ENCODE peak calls at places on chromosomes 7 and 10, in ten cellular contexts. N, R, C, S, B, A, U, F, P and T are unnamed samples.

GRCh38 chr10:119341236-119342016 is 134.1 kb downstream of the GRK5 start:
- DNase-seq in R (peak; percentile 67), F (no peak), A (no peak), B (no peak), U (no peak), S (peak; percentile 21), P (peak; percentile 85), N (peak; percentile 74), C (peak; percentile 39), T (no peak)

GRCh38 chr10:87656431-87657072 is 3.1 kb upstream of the PAPSS2 start:
- DNase-seq in C (no peak), B (no peak), P (peak; percentile 49), A (no peak), F (no peak), U (no peak), R (peak; percentile 19), S (no peak), N (no peak), T (no peak)

GRCh38 chr7:116786791-116787443 is 75.5 kb upstream of the CAPZA2 start:
- DNase-seq in A (no peak), F (no peak), U (no peak), P (peak; percentile 63), S (no peak), R (no peak), N (no peak), C (no peak), B (no peak), T (no peak)

GRCh38 chr10:12050528-12050927 is 7.9 kb upstream of the UPF2 start:
- DNase-seq in P (no peak), B (no peak), A (no peak), C (no peak), F (no peak), U (no peak), N (no peak), S (no peak), R (no peak), T (no peak)

GRCh38 chr10:34666008-34666700 is 148.9 kb downstream of the PARD3 start:
- DNase-seq in C (no peak), P (peak; percentile 96), U (peak; percentile 47), B (no peak), R (peak; percentile 56), N (peak; percentile 93), F (peak; percentile 46), S (no peak), A (peak; percentile 69), T (no peak)

GRCh38 chr7:101466871-101467270 is 104.2 kb downstream of the COL26A1 start:
- DNase-seq in C (no peak), A (no peak), R (no peak), N (no peak), S (no peak), F (no peak), P (no peak), U (no peak), B (no peak), T (no peak)

GRCh38 chr10:21926949-21927348 is 76.6 kb downstream of the DNAJC1 start:
- DNase-seq in F (no peak), S (no peak), C (no peak), B (no peak), A (peak; percentile 89), N (peak; percentile 97), P (peak; percentile 98), R (peak; percentile 17), U (no peak), T (no peak)

GRCh38 chr7:80088705-80089104 is 45.9 kb upstream of the GNAI1 start:
- DNase-seq in P (peak; percentile 81), R (no peak), B (no peak), C (no peak), N (peak; percentile 70), A (no peak), S (no peak), F (no peak), U (no peak), T (no peak)

GRCh38 chr10:80896076-80896475 is 358.4 kb downstream of the SH2D4B start:
- DNase-seq in B (no peak), R (no peak), U (no peak), P (no peak), N (no peak), C (no peak), F (no peak), A (no peak), S (no peak), T (no peak)

GRCh38 chr7:45582136-45582742 is 8.1 kb downstream of the ADCY1 start:
- DNase-seq in P (no peak), N (no peak), U (no peak), F (no peak), A (no peak), R (peak; percentile 88), C (no peak), B (no peak), S (no peak), T (no peak)

GRCh38 chr7:105769951-105770628 is 106.3 kb downstream of the ATXN7L1 start:
- DNase-seq in R (no peak), S (no peak), C (no peak), F (no peak), B (no peak), P (no peak), U (no peak), A (no peak), N (no peak), T (no peak)

GRCh38 chr10:35451103-35452016 is 115.1 kb downstream of the CCNY start:
- DNase-seq in B (no peak), F (no peak), P (peak; percentile 58), A (no peak), R (no peak), C (no peak), U (no peak), S (no peak), N (no peak), T (no peak)

GRCh38 chr10:112446055-112446854 is 459 bp downstream of the ZDHHC6 start:
- DNase-seq in U (peak; percentile 13), C (no peak), B (no peak), R (peak; percentile 2), A (no peak), F (no peak), N (peak; percentile 37), S (no peak), P (peak; percentile 43), T (no peak)

GRCh38 chr7:114759347-114760062 is 162.4 kb upstream of the MDFIC start:
- DNase-seq in F (no peak), N (peak; percentile 62), A (no peak), C (no peak), R (no peak), U (no peak), S (no peak), P (peak; percentile 0), B (no peak), T (no peak)

GRCh38 chr7:137986252-137987010 is 15.5 kb downstream of the CREB3L2 start:
- DNase-seq in B (no peak), C (no peak), A (no peak), N (no peak), U (no peak), R (no peak), P (peak; percentile 82), F (peak; percentile 72), S (no peak), T (peak; percentile 78)

GRCh38 chr7:80018941-80019808 is 115.5 kb upstream of the GNAI1 start:
- DNase-seq in F (no peak), C (no peak), B (no peak), S (peak; percentile 7), U (no peak), A (no peak), P (peak; percentile 60), R (peak; percentile 56), N (peak; percentile 49), T (peak; percentile 9)

GRCh38 chr10:70053896-70054641 is 1.4 kb downstream of the MACROH2A2 start:
- DNase-seq in U (peak; percentile 20), A (no peak), P (no peak), S (no peak), R (peak; percentile 22), N (peak; percentile 35), B (no peak), C (no peak), F (no peak), T (no peak)

GRCh38 chr10:95814011-95814727 is 58.2 kb downstream of the ENTPD1 start:
- DNase-seq in C (no peak), R (no peak), A (peak; percentile 71), S (no peak), N (peak; percentile 28), U (no peak), P (peak; percentile 92), F (no peak), B (no peak), T (no peak)

GRCh38 chr7:105127179-105127578 is 113.2 kb downstream of the KMT2E start:
- DNase-seq in P (no peak), B (no peak), C (no peak), F (no peak), S (no peak), R (no peak), U (no peak), A (no peak), N (no peak), T (no peak)

GRCh38 chr10:124262249-124262865 is 156.4 kb downstream of the OAT start:
- DNase-seq in R (no peak), F (no peak), B (no peak), N (no peak), S (no peak), P (no peak), U (no peak), A (no peak), C (no peak), T (no peak)

GRCh38 chr10:131155218-131155902 is 156.2 kb downstream of the TCERG1L start:
- DNase-seq in N (no peak), R (no peak), S (no peak), F (no peak), B (no peak), P (no peak), C (no peak), U (no peak), A (no peak), T (no peak)

GRCh38 chr7:85764034-85764433 is 577.2 kb upstream of the SEMA3D start:
- DNase-seq in U (no peak), S (no peak), P (no peak), F (no peak), B (no peak), A (no peak), N (no peak), R (no peak), C (no peak), T (no peak)